ENCODE peak calls at places on chromosomes 6 and 20, in seven cellular contexts. V, C, Z, Q, L, J and U are unnamed samples. For H3F3A, the result is how much of the 10 kb centered on the place peaks cover.

GRCh38 chr6:127520061-127520460 is 926 bp upstream of the MTCL3 start:
- DNase-seq in L (peak), Q (no peak), C (peak), V (no peak), J (no peak), Z (peak), U (peak)

GRCh38 chr6:170545405-170545804 is 7.7 kb downstream of the PSMB1 start:
- DNase-seq in V (no peak), C (no peak), J (no peak), L (no peak), Z (no peak), Q (no peak), U (no peak)

GRCh38 chr6:4809999-4810918 is 34.1 kb downstream of the CDYL start:
- DNase-seq in J (peak), V (no peak), L (no peak), Q (peak), C (peak), Z (no peak), U (no peak)

GRCh38 chr6:150991487-150991886 is 126.0 kb downstream of the MTHFD1L start:
- DNase-seq in J (no peak), V (no peak), Q (no peak), C (no peak), L (no peak), Z (no peak), U (no peak)

GRCh38 chr20:64280460-64280843 is 24.9 kb downstream of the PCMTD2 start:
- DNase-seq in V (no peak), C (no peak), J (no peak), Z (no peak), Q (peak), L (no peak), U (no peak)

GRCh38 chr6:4295789-4296165 is 160.4 kb upstream of the ECI2 start:
- DNase-seq in V (no peak), Q (no peak), L (no peak), C (no peak), J (no peak), Z (no peak), U (no peak)

GRCh38 chr6:15614277-15614676 is 48.6 kb downstream of the DTNBP1 start:
- DNase-seq in V (no peak), C (no peak), L (no peak), J (no peak), Z (no peak), Q (no peak), U (no peak)

GRCh38 chr6:47134476-47135189 is 92.5 kb upstream of the ADGRF1 start:
- DNase-seq in J (peak), C (peak), V (no peak), Z (no peak), Q (peak), L (no peak), U (no peak)

GRCh38 chr6:35562060-35562459 is 49.4 kb upstream of the TULP1 start:
- DNase-seq in C (no peak), Q (no peak), V (no peak), J (peak), L (no peak), Z (no peak), U (no peak)

GRCh38 chr6:31574106-31575061 is 981 bp upstream of the TNF start:
- DNase-seq in C (no peak), J (no peak), V (no peak), Z (no peak), L (no peak), Q (no peak), U (no peak)

GRCh38 chr6:31575335-31575901 is at the start of gene TNF:
- DNase-seq in C (no peak), J (no peak), Z (no peak), V (no peak), L (no peak), Q (no peak), U (no peak)

GRCh38 chr6:31573239-31574105 is 1.4 kb downstream of the LTA start:
- DNase-seq in Z (no peak), J (no peak), C (no peak), Q (no peak), L (no peak), V (no peak), U (no peak)

GRCh38 chr6:31569861-31570536 is 2.1 kb upstream of the LTA start:
- DNase-seq in Z (no peak), Q (no peak), L (no peak), J (no peak), V (no peak), C (no peak), U (no peak)

DNA sequence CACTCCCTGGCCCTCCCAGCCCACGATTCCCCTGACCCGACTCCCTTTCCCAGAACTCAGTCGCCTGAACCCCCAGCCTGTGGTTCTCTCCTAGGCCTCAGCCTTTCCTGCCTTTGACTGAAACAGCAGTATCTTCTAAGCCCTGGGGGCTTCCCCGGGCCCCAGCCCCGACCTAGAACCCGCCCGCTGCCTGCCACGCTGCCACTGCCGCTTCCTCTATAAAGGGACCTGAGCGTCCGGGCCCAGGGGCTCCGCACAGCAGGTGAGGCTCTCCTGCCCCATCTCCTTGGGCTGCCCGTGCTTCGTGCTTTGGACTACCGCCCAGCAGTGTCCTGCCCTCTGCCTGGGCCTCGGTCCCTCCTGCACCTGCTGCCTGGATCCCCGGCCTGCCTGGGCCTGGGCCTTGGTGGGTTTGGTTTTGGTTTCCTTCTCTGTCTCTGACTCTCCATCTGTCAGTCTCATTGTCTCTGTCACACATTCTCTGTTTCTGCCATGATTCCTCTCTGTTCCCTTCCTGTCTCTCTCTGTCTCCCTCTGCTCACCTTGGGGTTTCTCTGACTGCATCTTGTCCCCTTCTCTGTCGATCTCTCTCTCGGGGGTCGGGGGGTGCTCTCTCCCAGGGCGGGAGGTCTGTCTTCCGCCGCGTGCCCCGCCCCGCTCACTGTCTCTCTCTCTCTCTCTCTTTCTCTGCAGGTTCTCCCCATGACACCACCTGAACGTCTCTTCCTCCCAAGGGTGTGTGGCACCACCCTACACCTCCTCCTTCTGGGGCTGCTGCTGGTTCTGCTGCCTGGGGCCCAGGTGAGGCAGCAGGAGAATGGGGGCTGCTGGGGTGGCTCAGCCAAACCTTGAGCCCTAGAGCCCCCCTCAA is at the start of gene LTA:
- DNase-seq in Q (no peak), Z (no peak), J (no peak), V (no peak), C (no peak), L (peak), U (no peak)
- H3F3A ChIP-seq in Q (under half), Z (under half), J (under half), V (under half), C (under half), L (under half), U (under half)

DNA sequence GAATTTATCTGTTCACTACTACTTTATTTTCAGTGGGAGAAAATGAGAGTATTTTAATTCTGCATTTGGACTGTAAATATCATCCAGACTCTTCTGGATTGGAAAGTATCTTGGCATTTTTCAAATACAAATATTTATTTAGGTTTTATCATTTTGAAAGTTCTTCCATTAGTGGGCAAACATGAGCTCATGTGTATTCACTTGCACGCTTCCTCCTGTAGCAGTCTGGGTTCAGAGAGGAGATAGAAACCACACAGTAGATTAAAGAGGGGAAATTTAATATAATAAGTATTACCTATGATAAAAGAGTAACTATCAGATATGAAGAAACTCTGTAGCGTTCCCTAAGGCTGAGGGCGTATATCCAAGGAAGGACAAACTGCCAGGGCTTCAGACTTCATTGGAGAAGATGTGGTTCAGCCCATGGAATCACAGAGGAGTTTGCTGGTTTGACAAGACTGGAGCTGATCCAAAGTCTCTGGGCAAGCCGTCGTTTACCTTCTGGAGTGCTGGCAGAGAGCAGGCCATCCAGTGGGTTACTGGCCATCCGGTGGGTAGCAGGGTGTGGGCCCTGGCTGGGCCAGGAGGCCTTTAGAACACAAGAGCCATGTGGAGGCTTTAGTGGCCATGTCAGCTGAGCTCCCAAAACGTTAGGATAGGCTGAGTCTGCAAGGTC is 44.3 kb downstream of the KCNS1 start:
- DNase-seq in L (no peak), V (no peak), Q (no peak), J (peak), Z (no peak), C (no peak), U (no peak)
- H3F3A ChIP-seq in L (half or more), V (under half), Q (under half), J (under half), Z (under half), C (under half), U (under half)

GRCh38 chr6:43621836-43622180 is 7.3 kb downstream of the GTPBP2 start:
- DNase-seq in Q (no peak), V (no peak), L (no peak), C (no peak), Z (no peak), J (no peak), U (no peak)

GRCh38 chr6:43613721-43614395 is 15.2 kb downstream of the GTPBP2 start:
- DNase-seq in L (no peak), J (no peak), C (no peak), V (no peak), Z (no peak), Q (no peak), U (no peak)

GRCh38 chr6:43621078-43621835 is 7.8 kb downstream of the GTPBP2 start:
- DNase-seq in L (no peak), J (no peak), Z (no peak), Q (no peak), V (no peak), C (no peak), U (no peak)

GRCh38 chr6:43614396-43614730 is 14.7 kb downstream of the GTPBP2 start:
- DNase-seq in L (no peak), Q (no peak), J (no peak), C (no peak), V (no peak), Z (no peak), U (no peak)

DNA sequence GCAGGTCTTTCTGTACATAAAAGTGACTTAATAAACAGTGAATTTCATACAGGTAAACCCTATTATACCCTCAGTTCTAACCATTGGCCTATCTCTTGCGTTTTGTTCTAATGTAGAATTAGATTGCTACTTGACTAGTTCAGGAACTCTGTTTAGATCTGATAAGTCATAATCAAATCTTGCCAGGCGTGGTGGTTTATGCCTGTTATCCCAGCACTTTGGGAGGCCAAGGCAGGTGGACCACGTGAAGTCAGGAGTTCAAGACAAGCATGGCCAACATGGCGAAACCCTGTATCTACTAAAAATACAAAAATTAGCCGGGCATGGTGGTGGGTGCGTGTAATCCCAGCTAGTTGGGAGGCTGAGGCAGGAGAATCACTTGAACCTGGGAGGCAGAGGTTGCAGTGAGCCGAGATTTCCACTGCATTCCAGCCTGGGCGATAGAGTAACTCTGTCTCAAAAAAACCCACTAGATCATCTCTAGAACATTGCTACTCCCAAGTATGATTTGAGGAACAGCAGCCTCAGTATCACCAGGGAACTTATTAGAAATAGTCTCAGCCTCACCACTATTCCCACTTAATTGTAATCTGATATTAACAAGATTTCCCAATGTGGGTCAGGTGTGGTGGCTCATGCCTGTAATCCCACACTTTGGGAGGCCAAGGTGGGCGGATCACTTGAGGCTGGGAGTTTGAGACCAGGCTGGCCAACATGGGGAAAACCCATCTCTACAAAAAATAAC is 12.2 kb downstream of the GTPBP2 start:
- DNase-seq in L (no peak), J (no peak), V (no peak), C (no peak), Z (no peak), Q (no peak), U (no peak)
- H3F3A ChIP-seq in L (under half), J (under half), V (under half), C (under half), Z (under half), Q (half or more), U (under half)

GRCh38 chr6:20789162-20789561 is 254.9 kb downstream of the CDKAL1 start:
- DNase-seq in J (no peak), Z (no peak), C (peak), V (no peak), Q (no peak), L (no peak), U (no peak)

GRCh38 chr6:20791074-20791473 is 256.8 kb downstream of the CDKAL1 start:
- DNase-seq in J (no peak), V (no peak), Z (no peak), L (no peak), C (no peak), Q (no peak), U (no peak)

GRCh38 chr6:20790032-20790791 is 256.0 kb downstream of the CDKAL1 start:
- DNase-seq in V (no peak), C (no peak), Z (no peak), Q (no peak), J (no peak), L (no peak), U (no peak)

GRCh38 chr6:20793174-20793573 is 258.9 kb downstream of the CDKAL1 start:
- DNase-seq in V (no peak), Q (no peak), L (no peak), Z (no peak), C (no peak), J (no peak), U (no peak)

GRCh38 chr6:20791932-20792331 is 257.7 kb downstream of the CDKAL1 start:
- DNase-seq in L (no peak), Q (no peak), Z (no peak), J (no peak), C (no peak), V (peak), U (no peak)
- H3F3A ChIP-seq in L (under half), Q (under half), Z (under half), J (under half), C (under half), V (under half), U (under half)

DNA sequence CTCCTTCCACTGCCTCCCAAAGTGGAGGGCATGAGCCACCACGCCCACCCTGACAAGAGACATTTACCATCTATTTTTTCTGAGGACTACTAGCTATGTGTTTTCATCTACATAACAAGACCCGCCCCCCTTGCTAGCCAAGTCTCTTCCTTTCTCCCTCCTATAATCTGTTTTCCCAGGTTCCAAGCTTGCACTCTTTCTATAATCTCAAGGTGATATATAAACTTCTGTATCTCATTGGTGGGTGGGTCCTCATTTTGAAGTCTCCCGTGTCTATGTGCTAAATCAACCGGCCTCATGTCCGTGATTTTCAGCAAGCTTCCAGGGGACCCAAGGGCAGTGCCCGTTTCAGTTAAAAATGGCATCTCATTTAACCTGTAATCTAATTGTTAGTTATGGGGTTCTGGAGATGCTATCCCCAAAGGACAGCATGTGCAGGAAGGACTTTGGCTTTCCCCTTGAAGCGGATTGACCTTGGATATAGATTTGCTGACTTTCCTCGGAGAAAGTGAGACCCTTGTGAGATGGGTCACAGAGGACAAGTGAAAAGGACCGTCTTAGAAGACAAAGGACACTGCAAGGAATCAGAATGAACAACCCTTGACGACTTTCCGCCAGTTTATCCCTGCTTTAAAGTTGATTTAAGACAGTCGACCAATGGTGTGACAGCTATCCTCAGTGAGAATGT is 22.4 kb downstream of the OR2B2 start:
- DNase-seq in Q (no peak), C (no peak), V (no peak), L (peak), Z (peak), J (no peak), U (peak)
- H3F3A ChIP-seq in Q (under half), C (under half), V (under half), L (half or more), Z (half or more), J (under half), U (under half)

DNA sequence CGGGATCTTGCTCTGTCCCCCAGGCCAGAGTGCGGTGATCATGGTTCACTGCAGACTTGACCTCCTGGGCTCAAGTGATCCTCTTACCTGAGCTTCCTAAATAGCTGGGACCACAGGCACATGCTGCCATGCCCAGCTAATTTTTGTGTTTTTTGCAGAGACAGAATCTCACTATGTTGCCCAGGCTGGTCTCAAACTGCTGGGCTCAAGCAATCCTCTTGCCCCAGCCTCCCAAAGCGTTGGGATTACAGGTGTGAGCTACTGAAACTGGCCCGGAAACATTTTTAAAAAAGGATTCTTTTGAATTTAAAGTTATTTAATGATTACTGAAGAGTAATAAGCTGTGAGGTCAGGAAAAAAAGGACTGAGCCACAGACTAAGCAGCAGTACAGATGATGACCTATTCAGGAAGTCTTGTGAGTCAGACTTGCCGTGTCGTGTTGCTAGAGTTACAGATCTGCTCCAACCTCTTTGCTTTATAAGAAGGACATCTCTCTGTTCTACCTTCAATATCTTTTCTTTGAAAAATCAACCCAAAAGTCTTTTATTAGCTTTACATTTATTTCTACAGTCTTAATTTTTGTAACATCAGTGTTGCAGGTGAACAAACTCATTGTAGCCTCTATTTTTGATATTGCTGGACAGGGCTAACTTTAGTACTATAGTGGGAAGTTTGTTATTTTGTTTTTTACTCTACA is 108.7 kb downstream of the NCOA3 start:
- DNase-seq in J (peak), Z (no peak), C (peak), Q (peak), L (peak), V (no peak), U (no peak)
- H3F3A ChIP-seq in J (under half), Z (under half), C (under half), Q (half or more), L (under half), V (under half), U (under half)